ENCODE peak calls at places on chromosomes 3 and 15, in nine cellular contexts. P is body of pancreas, R is sigmoid colon, U is transverse colon, C is endothelial cell of umbilical vein, Z is stomach, J is ovary, G is uterus, I is gastrocnemius medialis. M is an unnamed sample. For H3K27me3, the result is how much of the 10 kb centered on the place peaks cover.

GRCh38 chr3:157360044-157360443 is 76.6 kb upstream of the PTX3 start:
- DNase-seq in P (no peak), R (no peak), U (no peak), C (peak), Z (no peak), J (no peak), G (no peak), I (no peak), M (no peak)

GRCh38 chr15:46344906-46345305 is 710.1 kb downstream of the SQOR start:
- DNase-seq in P (no peak), R (no peak), U (no peak), C (no peak), Z (no peak), J (no peak), G (no peak), I (no peak), M (no peak)

GRCh38 chr3:196792771-196793170 is 53.1 kb downstream of the PAK2 start:
- DNase-seq in P (no peak), R (no peak), U (no peak), C (peak), Z (no peak), J (no peak), G (no peak), I (peak), M (no peak)

GRCh38 chr3:117671707-117672318 is 962.2 kb downstream of the TUSC7 start:
- DNase-seq in P (peak), R (peak), U (peak), C (no peak), Z (no peak), J (no peak), G (no peak), I (no peak), M (no peak)

GRCh38 chr3:197468866-197469382 is 86.8 kb downstream of the BDH1 start:
- DNase-seq in P (peak), R (no peak), U (peak), C (no peak), Z (peak), J (no peak), G (no peak), I (no peak), M (peak)

GRCh38 chr3:165078293-165078692 is at the start of gene SI:
- DNase-seq in P (no peak), R (no peak), U (no peak), C (no peak), Z (no peak), J (no peak), G (no peak), I (no peak), M (no peak)

GRCh38 chr3:42216820-42217416 is 49.1 kb downstream of the CCK start:
- DNase-seq in P (no peak), R (no peak), U (no peak), C (no peak), Z (no peak), J (no peak), G (no peak), I (no peak), M (no peak)

GRCh38 chr15:77107531-77108355 is 36.8 kb upstream of the TSPAN3 start:
- DNase-seq in P (peak), R (peak), U (peak), C (peak), Z (peak), J (peak), G (peak), I (peak), M (peak)

GRCh38 chr15:79168922-79169322 is 78.3 kb upstream of the RASGRF1 start:
- DNase-seq in P (peak), R (no peak), U (no peak), C (peak), Z (no peak), J (no peak), G (no peak), I (no peak), M (peak)

GRCh38 chr15:58475573-58476524 is 44.1 kb downstream of the LIPC start:
- DNase-seq in P (peak), R (no peak), U (no peak), C (peak), Z (no peak), J (no peak), G (no peak), I (peak), M (peak)

GRCh38 chr15:90305932-90306331 is 40.5 kb downstream of the NGRN start:
- DNase-seq in P (no peak), R (no peak), U (no peak), C (no peak), Z (no peak), J (no peak), G (no peak), I (no peak), M (no peak)

GRCh38 chr15:80036067-80036466 is 23.4 kb upstream of the ZFAND6 start:
- DNase-seq in P (no peak), R (no peak), U (no peak), C (no peak), Z (no peak), J (no peak), G (no peak), I (no peak), M (no peak)

GRCh38 chr3:17030956-17031652 is 146.3 kb downstream of the PLCL2 start:
- DNase-seq in P (no peak), R (no peak), U (no peak), C (no peak), Z (no peak), J (no peak), G (no peak), I (no peak), M (no peak)

GRCh38 chr3:23198801-23199200 is 4.3 kb upstream of the UBE2E2 start:
- DNase-seq in P (no peak), R (no peak), U (no peak), C (no peak), Z (no peak), J (no peak), G (no peak), I (no peak), M (no peak)

GRCh38 chr15:98308117-98308516 is 340.2 kb upstream of the IGF1R start:
- DNase-seq in P (no peak), R (no peak), U (no peak), C (no peak), Z (no peak), J (no peak), G (no peak), I (no peak), M (no peak)
- H3K27me3 ChIP-seq in P (under half), R (under half), U (under half), C (under half), Z (under half), J (under half), G (under half), I (under half), M (under half)

GRCh38 chr3:44680921-44681455 is 31.5 kb upstream of the ZNF502 start:
- DNase-seq in P (no peak), R (no peak), U (no peak), C (no peak), Z (no peak), J (no peak), G (no peak), I (no peak), M (no peak)

GRCh38 chr3:44682182-44682896 is 30.1 kb upstream of the ZNF502 start:
- DNase-seq in P (no peak), R (no peak), U (no peak), C (peak), Z (no peak), J (no peak), G (no peak), I (no peak), M (no peak)

GRCh38 chr3:44687898-44688297 is 24.6 kb upstream of the ZNF502 start:
- DNase-seq in P (no peak), R (no peak), U (no peak), C (no peak), Z (no peak), J (no peak), G (no peak), I (no peak), M (no peak)

GRCh38 chr3:44685128-44685800 is 27.2 kb upstream of the ZNF502 start:
- DNase-seq in P (peak), R (peak), U (peak), C (peak), Z (peak), J (peak), G (peak), I (peak), M (peak)
- TF ChIP-seq POLR2A in P (no peak), R (no peak), U (no peak), C (no peak), Z (no peak), J (no peak), G (no peak), I (no peak), M (no peak)

GRCh38 chr15:92669432-92669831 is 13.9 kb upstream of the FAM174B start:
- DNase-seq in P (no peak), R (no peak), U (no peak), C (no peak), Z (no peak), J (no peak), G (no peak), I (no peak), M (no peak)
- H3K27me3 ChIP-seq in P (under half), R (under half), U (under half), C (under half), Z (under half), J (under half), G (under half), I (under half), M (under half)

GRCh38 chr3:187139126-187139894 is at the start of gene RPL39L:
- DNase-seq in P (peak), R (peak), U (peak), C (peak), Z (peak), J (peak), G (peak), I (peak), M (peak)
- TF ChIP-seq POLR2A in P (no peak), R (no peak), U (peak), C (peak), Z (no peak), J (no peak), G (peak), I (no peak), M (no peak)

DNA sequence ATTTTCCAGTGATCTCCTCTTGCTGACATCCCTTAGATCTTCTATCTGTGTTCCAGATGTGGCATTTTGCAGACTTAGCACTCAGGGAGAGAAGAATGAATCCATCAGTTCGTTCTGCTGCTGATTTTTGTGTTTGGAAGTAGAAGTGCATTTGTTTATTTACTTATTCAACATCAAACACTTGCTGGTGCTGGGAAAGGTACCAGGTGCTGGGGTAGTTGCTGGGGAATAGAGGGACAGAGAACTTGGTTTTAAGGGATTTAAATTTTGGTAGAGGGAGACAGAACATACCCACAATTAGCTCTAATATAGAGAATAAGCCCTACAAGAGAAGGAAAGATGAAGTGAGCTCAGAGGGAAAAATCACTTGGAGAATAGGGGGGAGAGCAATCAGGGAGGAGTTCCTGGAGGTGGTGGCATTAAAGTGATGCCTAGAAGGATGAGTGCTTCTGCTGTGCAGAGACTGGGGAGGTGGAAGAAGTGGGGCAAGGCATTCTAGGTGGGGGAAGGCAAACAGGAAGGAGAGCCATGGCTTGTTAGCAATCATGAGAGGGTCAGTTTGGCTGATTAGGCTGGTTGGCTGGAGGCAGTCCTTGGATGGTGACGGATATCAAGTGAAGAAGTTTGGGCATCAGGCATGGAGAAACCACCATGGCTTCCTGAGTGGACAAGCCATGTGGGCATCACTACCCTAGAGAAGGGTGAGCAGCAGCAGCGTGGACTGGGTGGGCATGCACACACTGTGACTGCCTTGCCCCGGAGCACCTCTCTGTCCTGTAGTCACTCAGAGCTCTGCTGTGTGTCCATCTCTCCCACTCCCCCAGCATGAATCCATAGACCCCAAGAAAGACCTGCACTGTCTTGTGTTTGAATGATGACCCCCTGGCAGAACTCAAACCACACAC is 197.3 kb downstream of the OPA1 start:
- DNase-seq in P (peak), R (no peak), U (no peak), C (no peak), Z (no peak), J (no peak), G (no peak), I (no peak), M (no peak)
- H3K27me3 ChIP-seq in P (under half), R (under half), U (under half), C (under half), Z (under half), J (under half), G (under half), I (under half), M (under half)

GRCh38 chr15:74815121-74815933 is 2.7 kb downstream of the LMAN1L start:
- DNase-seq in P (peak), R (no peak), U (peak), C (no peak), Z (peak), J (no peak), G (no peak), I (no peak), M (peak)
- TF ChIP-seq POLR2A in P (no peak), R (no peak), U (no peak), C (no peak), Z (no peak), J (no peak), G (no peak), I (no peak), M (no peak)

M was measured in thyroid gland.